ENCODE peak calls at places on chromosomes 4 and X, in eight cellular contexts. X, S, P, N, C, I, Y and Q are unnamed samples.

GRCh38 chrX:123807825-123808416 is 51.9 kb upstream of the XIAP start:
- DNase-seq in X (no peak), S (no peak), P (no peak), N (peak; percentile 71), C (no peak), I (no peak), Y (no peak), Q (no peak)

GRCh38 chr4:181416966-181417365 is 826.2 kb upstream of the TENM3 start:
- DNase-seq in X (no peak), S (no peak), P (no peak), N (no peak), C (no peak), I (no peak), Y (no peak), Q (no peak)

GRCh38 chrX:39896951-39897740 is 200.6 kb downstream of the BCOR start:
- DNase-seq in X (peak; percentile 33), S (peak; percentile 62), P (no peak), N (peak; percentile 83), C (no peak), I (no peak), Y (peak; percentile 30), Q (peak; percentile 43)

GRCh38 chrX:129522184-129523059 is 868 bp downstream of the SMARCA1 start:
- DNase-seq in X (peak; percentile 47), S (peak; percentile 68), P (peak; percentile 8), N (peak; percentile 75), C (no peak), I (peak; percentile 29), Y (peak; percentile 70), Q (peak; percentile 34)

GRCh38 chrX:102599950-102600579 is 750 bp downstream of the ARMCX5 start:
- DNase-seq in X (no peak), S (no peak), P (no peak), N (peak; percentile 47), C (no peak), I (no peak), Y (no peak), Q (no peak)

GRCh38 chrX:70470850-70471289 is 26.2 kb downstream of the DLG3 start:
- DNase-seq in X (no peak), S (no peak), P (no peak), N (no peak), C (no peak), I (no peak), Y (no peak), Q (no peak)

GRCh38 chr4:52037730-52038108 is 380 bp downstream of the SGCB start:
- DNase-seq in X (peak; percentile 42), S (peak; percentile 56), P (no peak), N (peak; percentile 51), C (peak; percentile 26), I (peak; percentile 14), Y (peak; percentile 42), Q (no peak)

GRCh38 chrX:46547857-46548256 is 2.6 kb upstream of the ZNF674 start:
- DNase-seq in X (no peak), S (no peak), P (no peak), N (peak; percentile 87), C (no peak), I (no peak), Y (no peak), Q (no peak)

GRCh38 chr4:53346920-53347852 is 18.7 kb downstream of the SCFD2 start:
- DNase-seq in X (no peak), S (no peak), P (peak; percentile 88), N (peak; percentile 91), C (no peak), I (no peak), Y (no peak), Q (no peak)

GRCh38 chrX:139825618-139826017 is 107.2 kb downstream of the ATP11C start:
- DNase-seq in X (no peak), S (no peak), P (no peak), N (no peak), C (no peak), I (no peak), Y (no peak), Q (no peak)

GRCh38 chr4:47954245-47954644 is 39.9 kb upstream of the NFXL1 start:
- DNase-seq in X (no peak), S (no peak), P (no peak), N (no peak), C (no peak), I (no peak), Y (no peak), Q (no peak)

GRCh38 chr4:61445374-61446063 is 245.4 kb downstream of the ADGRL3 start:
- DNase-seq in X (no peak), S (no peak), P (no peak), N (no peak), C (no peak), I (peak; percentile 13), Y (peak; percentile 10), Q (no peak)

GRCh38 chr4:118351851-118352827 is 664 bp downstream of the PRSS12 start:
- DNase-seq in X (no peak), S (peak; percentile 41), P (no peak), N (peak; percentile 59), C (no peak), I (no peak), Y (peak; percentile 37), Q (no peak)

GRCh38 chr4:151727365-151727764 is 33.4 kb downstream of the GATB start:
- DNase-seq in X (no peak), S (no peak), P (no peak), N (peak; percentile 15), C (no peak), I (no peak), Y (no peak), Q (no peak)

GRCh38 chrX:70592091-70592490 is 147.5 kb downstream of the DLG3 start:
- DNase-seq in X (no peak), S (no peak), P (no peak), N (peak; percentile 78), C (peak; percentile 19), I (no peak), Y (no peak), Q (no peak)

GRCh38 chr4:168848112-168848511 is 161.9 kb downstream of the CBR4 start:
- DNase-seq in X (no peak), S (no peak), P (no peak), N (peak; percentile 35), C (no peak), I (no peak), Y (no peak), Q (no peak)

GRCh38 chr4:8228319-8229250 is 29.5 kb downstream of the SH3TC1 start:
- DNase-seq in X (peak; percentile 61), S (peak; percentile 78), P (no peak), N (peak; percentile 77), C (peak; percentile 70), I (no peak), Y (no peak), Q (no peak)